ENCODE peak calls at places on chromosomes 5 and 9, in four cellular contexts. G is activated CD4-positive, alpha-beta T cell treated with anti-CD3 and anti-CD28 coated beads for 4 hours; J is naive thymus-derived CD8-positive, alpha-beta T cell; P is kidney. A is an unnamed sample.

GRCh38 chr5:112862085-112862484 is 998 bp downstream of the SRP19 start:
- DNase-seq in G (no peak), J (no peak), P (no peak), A (no peak)

GRCh38 chr9:20307662-20308061 is 314.6 kb downstream of the MLLT3 start:
- DNase-seq in J (no peak), P (no peak), G (no peak), A (no peak)

GRCh38 chr5:179237770-179238627 is 107.3 kb downstream of the ADAMTS2 start:
- DNase-seq in G (no peak), P (peak), J (no peak), A (no peak)

GRCh38 chr9:83708515-83709158 is 879 bp upstream of the UBQLN1 start:
- DNase-seq in J (peak), G (peak), P (peak), A (peak)

GRCh38 chr5:62729662-62730061 is 151.0 kb downstream of the LRRC70 start:
- DNase-seq in J (no peak), G (no peak), P (no peak), A (no peak)

GRCh38 chr5:16889972-16890519 is 46.0 kb downstream of the MYO10 start:
- DNase-seq in P (no peak), J (no peak), G (no peak), A (peak)

GRCh38 chr5:67957374-67957773 is 258.2 kb upstream of the PIK3R1 start:
- DNase-seq in G (no peak), J (no peak), P (no peak), A (no peak)

GRCh38 chr9:82894961-82895902 is 167.7 kb downstream of the RASEF start:
- DNase-seq in G (no peak), P (no peak), J (no peak), A (no peak)

GRCh38 chr5:179648410-179648809 is 24.9 kb upstream of the HNRNPH1 start:
- DNase-seq in G (no peak), J (no peak), P (no peak), A (no peak)

GRCh38 chr5:55055183-55055582 is 31.1 kb downstream of the GZMK start:
- DNase-seq in J (no peak), P (no peak), G (no peak), A (no peak)

GRCh38 chr5:74099538-74099937 is 473.5 kb downstream of the ARHGEF28 start:
- DNase-seq in P (no peak), G (no peak), J (no peak), A (no peak)

A was measured in M059J.